ENCODE peak calls at places on chromosomes 16 and 17, in ten cellular contexts. G is uterus, Z is BJ, O is adrenal gland, R is nephron progenitor cell, L is fibroblast of the aortic adventitia, V is coronary artery, W is right lobe of liver, Y is endodermal cell, J is thyroid gland. K is an unnamed sample.

GRCh38 chr17:29042679-29043538 is at the start of gene PIPOX:
- DNase-seq in L (no peak), R (no peak), V (no peak), W (peak), G (no peak), Z (no peak), J (peak), Y (peak), O (peak), K (no peak)

GRCh38 chr17:3761061-3761917 is 37.6 kb downstream of the HASPIN start:
- DNase-seq in W (no peak), L (no peak), R (no peak), Y (no peak), G (no peak), O (no peak), V (no peak), J (no peak), Z (no peak), K (no peak)

GRCh38 chr16:46427340-46428107 is 193.7 kb downstream of the SHCBP1 start:
- DNase-seq in R (no peak), V (no peak), J (no peak), L (no peak), G (no peak), Y (no peak), Z (no peak), O (no peak), W (no peak), K (no peak)

GRCh38 chr16:85615852-85616607 is 2.9 kb downstream of the GSE1 start:
- DNase-seq in Z (no peak), L (peak), V (peak), G (peak), Y (peak), W (peak), R (peak), J (peak), O (peak), K (peak)

GRCh38 chr16:46996391-46996790 is 22.9 kb upstream of the DNAJA2 start:
- DNase-seq in J (no peak), O (no peak), W (no peak), Y (peak), V (no peak), Z (no peak), G (no peak), R (no peak), L (peak), K (no peak)

GRCh38 chr16:2188395-2188794 is 8.0 kb downstream of the CASKIN1 start:
- DNase-seq in G (no peak), V (no peak), J (no peak), W (no peak), Y (no peak), R (no peak), Z (no peak), O (no peak), L (no peak), K (no peak)

GRCh38 chr16:56356276-56357241 is 68.8 kb downstream of the AMFR start:
- DNase-seq in W (peak), J (peak), Y (peak), R (peak), Z (no peak), G (peak), L (peak), V (peak), O (peak), K (peak)

GRCh38 chr16:84927621-84928591 is 83.4 kb downstream of the ZDHHC7 start:
- DNase-seq in R (no peak), W (no peak), J (no peak), Y (no peak), Z (no peak), L (peak), O (peak), V (no peak), G (no peak), K (no peak)

GRCh38 chr17:7856081-7856791 is 1.1 kb downstream of the NAA38 start:
- DNase-seq in Z (no peak), J (no peak), Y (peak), W (peak), G (peak), V (no peak), R (peak), L (peak), O (peak), K (peak)

GRCh38 chr16:85733839-85734170 is 17.1 kb downstream of the C16orf74 start:
- DNase-seq in G (no peak), Y (peak), J (no peak), W (no peak), R (peak), Z (no peak), O (no peak), L (no peak), V (no peak), K (no peak)

GRCh38 chr16:56189990-56190902 is 1.0 kb upstream of the GNAO1 start:
- DNase-seq in G (no peak), V (no peak), Y (no peak), O (no peak), J (no peak), Z (no peak), R (no peak), W (peak), L (peak), K (no peak)

GRCh38 chr17:19306160-19307111 is 56.1 kb downstream of the B9D1 start:
- DNase-seq in Z (no peak), J (no peak), R (no peak), L (no peak), V (no peak), G (no peak), Y (peak), W (no peak), O (no peak), K (no peak)

GRCh38 chr17:73420897-73421296 is 109.1 kb upstream of the CDC42EP4 start:
- DNase-seq in J (no peak), L (no peak), V (no peak), G (no peak), W (no peak), O (no peak), Y (peak), R (no peak), Z (no peak), K (no peak)

GRCh38 chr16:1098266-1098991 is 2.4 kb upstream of the C1QTNF8 start:
- DNase-seq in R (no peak), L (no peak), W (no peak), Y (no peak), O (no peak), G (no peak), Z (no peak), V (no peak), J (no peak), K (peak)

GRCh38 chr16:17404903-17405691 is 65.7 kb downstream of the XYLT1 start:
- DNase-seq in O (peak), G (peak), W (no peak), J (peak), V (peak), L (peak), Y (no peak), R (no peak), Z (no peak), K (peak)

GRCh38 chr16:13919330-13919682 is 648 bp upstream of the ERCC4 start:
- DNase-seq in L (peak), G (no peak), Z (no peak), O (no peak), V (no peak), R (no peak), J (peak), Y (no peak), W (no peak), K (no peak)

GRCh38 chr16:79188115-79188779 is 412.3 kb downstream of the MAF start:
- DNase-seq in W (no peak), J (no peak), G (no peak), O (no peak), R (no peak), Z (no peak), Y (no peak), L (no peak), V (no peak), K (no peak)

GRCh38 chr16:85266857-85267256 is 154.6 kb upstream of the CIBAR2 start:
- DNase-seq in G (no peak), Z (no peak), Y (no peak), W (no peak), L (no peak), R (no peak), O (no peak), J (no peak), V (no peak), K (no peak)

DNA sequence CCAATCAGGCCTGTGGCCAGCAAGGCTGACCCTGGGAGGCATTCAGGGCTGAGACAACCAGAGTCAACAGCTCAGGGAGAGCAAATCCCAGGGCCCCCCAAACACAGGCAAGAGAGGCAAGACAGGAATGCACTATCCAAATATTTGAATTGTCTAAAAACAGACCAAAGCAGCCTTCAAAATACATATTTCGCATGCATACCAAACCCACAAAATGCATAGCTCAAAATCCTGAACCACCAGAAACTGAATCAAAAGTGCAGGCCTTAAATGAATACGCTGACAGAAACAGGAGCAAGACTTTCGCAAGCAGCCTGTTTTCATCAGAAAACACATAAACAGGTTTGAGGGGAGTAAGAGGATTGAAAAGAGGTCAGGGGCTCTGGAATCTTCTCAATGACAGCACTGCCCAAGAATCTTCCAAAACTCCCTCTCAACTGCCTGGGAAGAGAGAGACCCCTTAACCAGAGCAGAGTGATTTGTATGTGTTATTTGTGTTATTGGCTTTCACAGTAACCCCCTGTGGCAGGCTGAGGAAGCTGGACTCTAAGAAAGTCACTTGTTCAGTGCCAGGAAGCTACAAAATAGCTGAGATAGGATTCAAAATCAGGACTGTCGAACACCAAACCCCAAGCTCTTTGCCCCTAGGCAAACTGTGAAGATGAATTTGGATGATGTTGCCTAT is 213.5 kb upstream of the CDH5 start:
- DNase-seq in R (no peak), W (no peak), J (no peak), O (no peak), Z (peak), Y (no peak), G (no peak), L (peak), V (no peak), K (no peak)
- TF ChIP-seq CTCF in R (no peak), W (no peak), J (no peak), O (no peak), Z (peak), Y (no peak), G (no peak), L (peak), V (no peak), K (no peak)

GRCh38 chr16:68328860-68329370 is 18.1 kb downstream of the PRMT7 start:
- DNase-seq in W (no peak), L (no peak), Z (no peak), G (no peak), Y (no peak), R (no peak), V (no peak), O (no peak), J (no peak), K (no peak)
- TF ChIP-seq CTCF in W (peak), L (no peak), Z (no peak), G (no peak), Y (no peak), R (no peak), V (no peak), O (no peak), J (no peak), K (no peak)

GRCh38 chr17:27768858-27769410 is 31.4 kb downstream of the NOS2 start:
- DNase-seq in J (no peak), W (no peak), O (no peak), R (no peak), G (no peak), Y (no peak), L (no peak), Z (no peak), V (no peak), K (no peak)
- TF ChIP-seq CTCF in J (no peak), W (no peak), O (no peak), R (no peak), G (no peak), Y (no peak), L (no peak), Z (no peak), V (no peak), K (no peak)

GRCh38 chr16:68227183-68227793 is 8.6 kb downstream of the ESRP2 start:
- DNase-seq in O (no peak), R (no peak), W (no peak), Z (no peak), L (no peak), V (no peak), J (no peak), Y (peak), G (no peak), K (no peak)

GRCh38 chr16:68230176-68230571 is 5.8 kb downstream of the ESRP2 start:
- DNase-seq in L (no peak), O (no peak), Y (peak), G (no peak), R (no peak), J (no peak), V (no peak), Z (no peak), W (no peak), K (no peak)

GRCh38 chr16:68228652-68229051 is 7.3 kb downstream of the ESRP2 start:
- DNase-seq in R (no peak), L (no peak), O (no peak), J (no peak), Y (peak), Z (no peak), V (no peak), W (no peak), G (no peak), K (no peak)

GRCh38 chr16:68229431-68230175 is 6.3 kb downstream of the ESRP2 start:
- DNase-seq in L (peak), W (no peak), V (no peak), J (peak), G (peak), O (peak), Z (no peak), Y (peak), R (peak), K (no peak)

GRCh38 chr16:68227850-68228553 is 7.9 kb downstream of the ESRP2 start:
- DNase-seq in O (peak), R (no peak), Z (no peak), G (no peak), L (no peak), W (no peak), V (no peak), Y (peak), J (peak), K (peak)
- TF ChIP-seq CTCF in O (no peak), R (no peak), Z (no peak), G (no peak), L (no peak), W (no peak), V (no peak), Y (no peak), J (no peak), K (no peak)

GRCh38 chr16:4882261-4882632 is 35.0 kb downstream of the UBN1 start:
- DNase-seq in Y (no peak), W (no peak), R (no peak), Z (no peak), O (no peak), G (peak), V (no peak), J (peak), L (peak), K (no peak)
- TF ChIP-seq CTCF in Y (no peak), W (no peak), R (no peak), Z (no peak), O (no peak), G (no peak), V (no peak), J (no peak), L (no peak), K (no peak)

GRCh38 chr17:62750502-62751349 is 57.4 kb downstream of the MARCHF10 start:
- DNase-seq in W (no peak), L (no peak), O (no peak), V (no peak), J (no peak), R (peak), Z (no peak), Y (peak), G (peak), K (no peak)
- TF ChIP-seq CTCF in W (no peak), L (no peak), O (no peak), V (no peak), J (no peak), R (no peak), Z (no peak), Y (no peak), G (no peak), K (no peak)

K was measured in psoas muscle.